ENCODE peak calls at places on chromosomes 1 and 21, in eight cellular contexts. One of them, this sample, is unnamed. For H3K9me3, the result is how much of the 10 kb centered on the place peaks cover.

GRCh38 chr1:3065396-3065795 is 3.6 kb upstream of the PRDM16 start:
- DNase-seq in breast epithelium: no peak
- DNase-seq in ovary: peak
- DNase-seq in gastrocnemius medialis: no peak
- DNase-seq in GM12878: no peak
- DNase-seq in IMR-90: no peak
- DNase-seq in A549: no peak
- DNase-seq in body of pancreas: no peak
- DNase-seq in this sample: no peak

GRCh38 chr1:247110627-247111258 is 6.6 kb upstream of the ZNF669 start:
- DNase-seq in breast epithelium: no peak
- DNase-seq in ovary: no peak
- DNase-seq in gastrocnemius medialis: no peak
- DNase-seq in GM12878: no peak
- DNase-seq in IMR-90: peak
- DNase-seq in A549: no peak
- DNase-seq in body of pancreas: no peak
- DNase-seq in this sample: no peak

GRCh38 chr1:208614610-208615009 is 370.4 kb upstream of the PLXNA2 start:
- DNase-seq in breast epithelium: no peak
- DNase-seq in ovary: no peak
- DNase-seq in gastrocnemius medialis: no peak
- DNase-seq in GM12878: no peak
- DNase-seq in IMR-90: no peak
- DNase-seq in A549: no peak
- DNase-seq in body of pancreas: no peak
- DNase-seq in this sample: no peak

GRCh38 chr1:41102208-41102607 is 80.7 kb upstream of the SLFNL1 start:
- DNase-seq in breast epithelium: peak
- DNase-seq in ovary: peak
- DNase-seq in gastrocnemius medialis: peak
- DNase-seq in GM12878: no peak
- DNase-seq in IMR-90: peak
- DNase-seq in A549: peak
- DNase-seq in body of pancreas: peak
- DNase-seq in this sample: peak

GRCh38 chr1:70143052-70143659 is 62.2 kb downstream of the LRRC40 start:
- DNase-seq in breast epithelium: no peak
- DNase-seq in ovary: no peak
- DNase-seq in gastrocnemius medialis: no peak
- DNase-seq in GM12878: no peak
- DNase-seq in IMR-90: peak
- DNase-seq in A549: no peak
- DNase-seq in body of pancreas: no peak
- DNase-seq in this sample: no peak

GRCh38 chr1:102107441-102107840 is 110.7 kb upstream of the OLFM3 start:
- DNase-seq in breast epithelium: no peak
- DNase-seq in ovary: no peak
- DNase-seq in gastrocnemius medialis: no peak
- DNase-seq in GM12878: no peak
- DNase-seq in IMR-90: no peak
- DNase-seq in A549: no peak
- DNase-seq in body of pancreas: no peak
- DNase-seq in this sample: no peak

GRCh38 chr1:30388386-30388785 is 335.0 kb downstream of the MATN1 start:
- DNase-seq in breast epithelium: peak
- DNase-seq in ovary: no peak
- DNase-seq in gastrocnemius medialis: no peak
- DNase-seq in GM12878: no peak
- DNase-seq in IMR-90: no peak
- DNase-seq in A549: no peak
- DNase-seq in body of pancreas: no peak
- DNase-seq in this sample: no peak

GRCh38 chr1:181630398-181630797 is 147.1 kb downstream of the CACNA1E start:
- DNase-seq in breast epithelium: no peak
- DNase-seq in ovary: no peak
- DNase-seq in gastrocnemius medialis: no peak
- DNase-seq in GM12878: no peak
- DNase-seq in IMR-90: no peak
- DNase-seq in A549: no peak
- DNase-seq in body of pancreas: no peak
- DNase-seq in this sample: no peak

GRCh38 chr1:226988337-226988672 is 48.2 kb downstream of the COQ8A start:
- DNase-seq in breast epithelium: no peak
- DNase-seq in ovary: no peak
- DNase-seq in gastrocnemius medialis: peak
- DNase-seq in GM12878: no peak
- DNase-seq in IMR-90: no peak
- DNase-seq in A549: no peak
- DNase-seq in body of pancreas: peak
- DNase-seq in this sample: peak

GRCh38 chr21:43716376-43717165 is 2.4 kb upstream of the PDXK start:
- DNase-seq in breast epithelium: no peak
- DNase-seq in ovary: no peak
- DNase-seq in gastrocnemius medialis: no peak
- DNase-seq in GM12878: peak
- DNase-seq in IMR-90: peak
- DNase-seq in A549: no peak
- DNase-seq in body of pancreas: no peak
- DNase-seq in this sample: no peak

GRCh38 chr1:35726814-35727433 is 8.2 kb upstream of the C1orf216 start:
- DNase-seq in breast epithelium: no peak
- DNase-seq in ovary: peak
- DNase-seq in gastrocnemius medialis: peak
- DNase-seq in GM12878: no peak
- DNase-seq in IMR-90: peak
- DNase-seq in A549: peak
- DNase-seq in body of pancreas: peak
- DNase-seq in this sample: peak

GRCh38 chr1:224589006-224589405 is 27.1 kb upstream of the CNIH3 start:
- DNase-seq in breast epithelium: no peak
- DNase-seq in ovary: no peak
- DNase-seq in gastrocnemius medialis: no peak
- DNase-seq in GM12878: no peak
- DNase-seq in IMR-90: peak
- DNase-seq in A549: no peak
- DNase-seq in body of pancreas: no peak
- DNase-seq in this sample: no peak

GRCh38 chr1:232627645-232628334 is 2.1 kb downstream of the SIPA1L2 start:
- DNase-seq in breast epithelium: no peak
- DNase-seq in ovary: no peak
- DNase-seq in gastrocnemius medialis: no peak
- DNase-seq in GM12878: no peak
- DNase-seq in IMR-90: peak
- DNase-seq in A549: peak
- DNase-seq in body of pancreas: peak
- DNase-seq in this sample: no peak

GRCh38 chr1:241688940-241689368 is 36.9 kb downstream of the WDR64 start:
- DNase-seq in breast epithelium: no peak
- DNase-seq in ovary: no peak
- DNase-seq in gastrocnemius medialis: no peak
- DNase-seq in GM12878: no peak
- DNase-seq in IMR-90: peak
- DNase-seq in A549: peak
- DNase-seq in body of pancreas: no peak
- DNase-seq in this sample: no peak

GRCh38 chr1:59367269-59368006 is 70.5 kb downstream of the FGGY start:
- DNase-seq in breast epithelium: no peak
- DNase-seq in ovary: peak
- DNase-seq in gastrocnemius medialis: peak
- DNase-seq in GM12878: no peak
- DNase-seq in IMR-90: peak
- DNase-seq in A549: no peak
- DNase-seq in body of pancreas: peak
- DNase-seq in this sample: peak

GRCh38 chr1:10507111-10507879 is 32.5 kb downstream of the PEX14 start:
- DNase-seq in breast epithelium: no peak
- DNase-seq in ovary: peak
- DNase-seq in gastrocnemius medialis: peak
- DNase-seq in GM12878: no peak
- DNase-seq in IMR-90: peak
- DNase-seq in A549: peak
- DNase-seq in body of pancreas: peak
- DNase-seq in this sample: peak

GRCh38 chr1:247156787-247157232 is 15.0 kb downstream of the ZNF124 start:
- DNase-seq in breast epithelium: no peak
- DNase-seq in ovary: no peak
- DNase-seq in gastrocnemius medialis: no peak
- DNase-seq in GM12878: no peak
- DNase-seq in IMR-90: no peak
- DNase-seq in A549: peak
- DNase-seq in body of pancreas: no peak
- DNase-seq in this sample: no peak

GRCh38 chr1:66418021-66418420 is 115.9 kb upstream of the SGIP1 start:
- DNase-seq in breast epithelium: no peak
- DNase-seq in ovary: no peak
- DNase-seq in gastrocnemius medialis: no peak
- DNase-seq in GM12878: no peak
- DNase-seq in IMR-90: no peak
- DNase-seq in A549: no peak
- DNase-seq in body of pancreas: no peak
- DNase-seq in this sample: no peak

GRCh38 chr1:203080456-203080855 is 5.4 kb downstream of the MYOG start:
- DNase-seq in breast epithelium: no peak
- DNase-seq in ovary: no peak
- DNase-seq in gastrocnemius medialis: no peak
- DNase-seq in GM12878: no peak
- DNase-seq in IMR-90: no peak
- DNase-seq in A549: no peak
- DNase-seq in body of pancreas: no peak
- DNase-seq in this sample: no peak

GRCh38 chr1:225572422-225572821 is 80.5 kb downstream of the ENAH start:
- DNase-seq in breast epithelium: no peak
- DNase-seq in ovary: no peak
- DNase-seq in gastrocnemius medialis: no peak
- DNase-seq in GM12878: no peak
- DNase-seq in IMR-90: peak
- DNase-seq in A549: peak
- DNase-seq in body of pancreas: no peak
- DNase-seq in this sample: no peak

GRCh38 chr1:54218883-54219687 is 19.1 kb downstream of the MRPL37 start:
- DNase-seq in breast epithelium: no peak
- DNase-seq in ovary: no peak
- DNase-seq in gastrocnemius medialis: no peak
- DNase-seq in GM12878: no peak
- DNase-seq in IMR-90: peak
- DNase-seq in A549: no peak
- DNase-seq in body of pancreas: peak
- DNase-seq in this sample: no peak

GRCh38 chr1:214123061-214123784 is 135.4 kb downstream of the PROX1 start:
- DNase-seq in breast epithelium: no peak
- DNase-seq in ovary: peak
- DNase-seq in gastrocnemius medialis: peak
- DNase-seq in GM12878: no peak
- DNase-seq in IMR-90: peak
- DNase-seq in A549: peak
- DNase-seq in body of pancreas: peak
- DNase-seq in this sample: no peak

DNA sequence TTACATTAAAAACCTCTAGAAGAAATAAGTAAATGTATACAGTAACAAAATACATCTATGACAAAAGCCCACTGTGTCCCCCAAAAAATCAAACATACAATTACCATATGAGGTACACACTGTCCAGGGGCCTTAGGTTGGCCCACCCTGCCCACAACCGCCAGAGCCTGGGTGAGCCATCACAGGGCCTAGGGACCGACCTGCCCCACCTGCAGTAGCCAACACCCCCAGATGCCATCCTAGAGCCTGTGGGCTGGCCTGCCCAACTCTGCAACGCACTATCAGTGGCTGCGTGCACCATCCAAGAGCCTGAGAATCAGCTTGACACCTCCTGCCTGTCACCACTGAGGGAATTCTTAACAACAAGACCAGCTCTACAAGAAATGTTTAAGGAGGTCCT is 39.0 kb downstream of the FAF1 start:
- DNase-seq in breast epithelium: no peak
- DNase-seq in ovary: no peak
- DNase-seq in gastrocnemius medialis: no peak
- DNase-seq in GM12878: no peak
- DNase-seq in IMR-90: no peak
- DNase-seq in A549: no peak
- DNase-seq in body of pancreas: no peak
- DNase-seq in this sample: no peak
- H3K9me3 ChIP-seq in breast epithelium: under half
- H3K9me3 ChIP-seq in ovary: under half
- H3K9me3 ChIP-seq in gastrocnemius medialis: under half
- H3K9me3 ChIP-seq in GM12878: under half
- H3K9me3 ChIP-seq in IMR-90: under half
- H3K9me3 ChIP-seq in A549: under half
- H3K9me3 ChIP-seq in body of pancreas: under half
- H3K9me3 ChIP-seq in this sample: under half

GRCh38 chr1:221911714-221912113 is 169.8 kb upstream of the DUSP10 start:
- DNase-seq in breast epithelium: no peak
- DNase-seq in ovary: no peak
- DNase-seq in gastrocnemius medialis: no peak
- DNase-seq in GM12878: peak
- DNase-seq in IMR-90: no peak
- DNase-seq in A549: no peak
- DNase-seq in body of pancreas: no peak
- DNase-seq in this sample: no peak
- TF ChIP-seq POLR2A in breast epithelium: no peak
- TF ChIP-seq POLR2A in ovary: no peak
- TF ChIP-seq POLR2A in gastrocnemius medialis: no peak
- TF ChIP-seq POLR2A in GM12878: no peak
- TF ChIP-seq POLR2A in IMR-90: no peak
- TF ChIP-seq POLR2A in A549: no peak
- TF ChIP-seq POLR2A in body of pancreas: no peak
- TF ChIP-seq POLR2A in this sample: no peak

DNA sequence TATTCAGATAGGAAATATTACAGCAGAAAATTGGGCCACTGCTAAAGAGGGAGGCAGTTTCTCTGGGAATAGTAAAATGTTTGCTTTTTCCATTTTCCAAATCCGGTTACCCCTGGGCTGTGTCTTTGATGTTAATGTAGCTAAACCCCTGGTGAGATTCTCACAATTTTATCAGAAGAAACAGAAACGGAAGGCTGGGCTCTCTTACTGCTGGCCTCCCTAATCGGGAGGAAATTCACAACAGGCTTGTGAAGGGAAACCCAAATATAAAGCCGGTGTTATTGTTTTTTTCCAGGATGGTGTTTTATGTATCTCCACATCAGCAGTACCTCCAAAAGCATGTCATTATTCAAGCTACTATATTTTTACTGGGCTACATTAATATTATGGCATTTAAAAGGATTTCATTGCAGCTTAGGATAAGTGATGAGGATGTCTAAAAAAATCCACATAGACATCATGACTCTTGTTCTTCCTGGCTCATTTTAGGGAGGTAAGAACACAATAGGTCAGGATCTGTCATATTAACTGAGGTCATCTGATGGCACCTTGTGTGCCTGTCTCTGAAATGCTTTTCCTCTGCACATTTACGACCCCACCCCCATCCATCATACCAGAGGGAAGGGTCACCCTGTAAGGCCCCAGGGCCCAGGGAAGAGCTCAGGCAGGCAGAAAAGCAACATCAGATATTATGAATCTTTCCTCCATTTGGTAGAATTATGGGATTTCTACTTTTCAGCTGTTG is 158.7 kb downstream of the DSCAM start:
- DNase-seq in breast epithelium: no peak
- DNase-seq in ovary: no peak
- DNase-seq in gastrocnemius medialis: no peak
- DNase-seq in GM12878: no peak
- DNase-seq in IMR-90: no peak
- DNase-seq in A549: no peak
- DNase-seq in body of pancreas: no peak
- DNase-seq in this sample: no peak
- H3K9me3 ChIP-seq in breast epithelium: under half
- H3K9me3 ChIP-seq in ovary: under half
- H3K9me3 ChIP-seq in gastrocnemius medialis: under half
- H3K9me3 ChIP-seq in GM12878: under half
- H3K9me3 ChIP-seq in IMR-90: under half
- H3K9me3 ChIP-seq in A549: under half
- H3K9me3 ChIP-seq in body of pancreas: under half
- H3K9me3 ChIP-seq in this sample: under half

GRCh38 chr21:14383596-14384210 is 757 bp upstream of the HSPA13 start:
- DNase-seq in breast epithelium: no peak
- DNase-seq in ovary: no peak
- DNase-seq in gastrocnemius medialis: no peak
- DNase-seq in GM12878: peak
- DNase-seq in IMR-90: peak
- DNase-seq in A549: peak
- DNase-seq in body of pancreas: no peak
- DNase-seq in this sample: no peak
- TF ChIP-seq POLR2A in breast epithelium: no peak
- TF ChIP-seq POLR2A in ovary: no peak
- TF ChIP-seq POLR2A in gastrocnemius medialis: no peak
- TF ChIP-seq POLR2A in GM12878: no peak
- TF ChIP-seq POLR2A in IMR-90: no peak
- TF ChIP-seq POLR2A in A549: no peak
- TF ChIP-seq POLR2A in body of pancreas: no peak
- TF ChIP-seq POLR2A in this sample: no peak